ENCODE peak calls at places on chromosomes 13 and 19, in nine cellular contexts. One of them, this sample, is unnamed. For H3K4me1, the result is how much of the 10 kb centered on the place peaks cover.

GRCh38 chr19:33904681-33905080 is 108.0 kb downstream of the KCTD15 start:
- DNase-seq in A673: no peak
- DNase-seq in gastrocnemius medialis: no peak
- DNase-seq in uterus: no peak
- DNase-seq in H9: peak
- DNase-seq in cardiac muscle cell: peak
- DNase-seq in kidney: peak
- DNase-seq in naive thymus-derived CD4-positive, alpha-beta T cell: no peak
- DNase-seq in hepatocyte: peak
- DNase-seq in this sample: peak

GRCh38 chr13:75305057-75305456 is 176.9 kb downstream of the TBC1D4 start:
- DNase-seq in uterus: no peak
- DNase-seq in hepatocyte: no peak
- DNase-seq in A673: peak
- DNase-seq in naive thymus-derived CD4-positive, alpha-beta T cell: no peak
- DNase-seq in kidney: no peak
- DNase-seq in gastrocnemius medialis: no peak
- DNase-seq in H9: no peak
- DNase-seq in cardiac muscle cell: peak
- DNase-seq in this sample: no peak

GRCh38 chr19:23991170-23991569 is 76.5 kb downstream of the ZNF726 start:
- DNase-seq in H9: no peak
- DNase-seq in hepatocyte: peak
- DNase-seq in kidney: no peak
- DNase-seq in uterus: no peak
- DNase-seq in A673: no peak
- DNase-seq in naive thymus-derived CD4-positive, alpha-beta T cell: no peak
- DNase-seq in gastrocnemius medialis: no peak
- DNase-seq in cardiac muscle cell: peak
- DNase-seq in this sample: no peak

GRCh38 chr13:23384111-23384510 is 49.4 kb downstream of the SACS start:
- DNase-seq in kidney: no peak
- DNase-seq in gastrocnemius medialis: no peak
- DNase-seq in H9: no peak
- DNase-seq in naive thymus-derived CD4-positive, alpha-beta T cell: no peak
- DNase-seq in A673: no peak
- DNase-seq in cardiac muscle cell: no peak
- DNase-seq in hepatocyte: no peak
- DNase-seq in uterus: no peak
- DNase-seq in this sample: no peak

GRCh38 chr13:40235160-40235796 is 431.2 kb downstream of the FOXO1 start:
- DNase-seq in gastrocnemius medialis: no peak
- DNase-seq in uterus: no peak
- DNase-seq in cardiac muscle cell: no peak
- DNase-seq in hepatocyte: no peak
- DNase-seq in naive thymus-derived CD4-positive, alpha-beta T cell: no peak
- DNase-seq in kidney: no peak
- DNase-seq in H9: no peak
- DNase-seq in A673: no peak
- DNase-seq in this sample: no peak

GRCh38 chr13:30551194-30551593 is 66.5 kb upstream of the USPL1 start:
- DNase-seq in H9: no peak
- DNase-seq in A673: peak
- DNase-seq in uterus: no peak
- DNase-seq in naive thymus-derived CD4-positive, alpha-beta T cell: peak
- DNase-seq in hepatocyte: peak
- DNase-seq in gastrocnemius medialis: no peak
- DNase-seq in cardiac muscle cell: peak
- DNase-seq in kidney: no peak
- DNase-seq in this sample: no peak

GRCh38 chr13:23870356-23871146 is 18.6 kb downstream of the MIPEP start:
- DNase-seq in naive thymus-derived CD4-positive, alpha-beta T cell: no peak
- DNase-seq in uterus: no peak
- DNase-seq in hepatocyte: no peak
- DNase-seq in gastrocnemius medialis: no peak
- DNase-seq in A673: no peak
- DNase-seq in H9: no peak
- DNase-seq in kidney: no peak
- DNase-seq in cardiac muscle cell: no peak
- DNase-seq in this sample: no peak

GRCh38 chr19:6063576-6063961 is 46.7 kb downstream of the RFX2 start:
- DNase-seq in A673: no peak
- DNase-seq in H9: no peak
- DNase-seq in gastrocnemius medialis: no peak
- DNase-seq in cardiac muscle cell: no peak
- DNase-seq in naive thymus-derived CD4-positive, alpha-beta T cell: no peak
- DNase-seq in uterus: no peak
- DNase-seq in kidney: peak
- DNase-seq in hepatocyte: no peak
- DNase-seq in this sample: peak

GRCh38 chr13:18951412-18951811 is 230.2 kb downstream of the TUBA3C start:
- DNase-seq in H9: no peak
- DNase-seq in A673: no peak
- DNase-seq in gastrocnemius medialis: no peak
- DNase-seq in cardiac muscle cell: no peak
- DNase-seq in uterus: no peak
- DNase-seq in naive thymus-derived CD4-positive, alpha-beta T cell: no peak
- DNase-seq in kidney: peak
- DNase-seq in hepatocyte: no peak
- DNase-seq in this sample: no peak

GRCh38 chr13:29991343-29991742 is 140.9 kb upstream of the UBL3 start:
- DNase-seq in cardiac muscle cell: peak
- DNase-seq in uterus: no peak
- DNase-seq in A673: peak
- DNase-seq in hepatocyte: no peak
- DNase-seq in kidney: no peak
- DNase-seq in gastrocnemius medialis: no peak
- DNase-seq in H9: no peak
- DNase-seq in naive thymus-derived CD4-positive, alpha-beta T cell: no peak
- DNase-seq in this sample: no peak

GRCh38 chr19:15177269-15178116 is 23.3 kb downstream of the NOTCH3 start:
- DNase-seq in A673: peak
- DNase-seq in hepatocyte: peak
- DNase-seq in gastrocnemius medialis: peak
- DNase-seq in kidney: peak
- DNase-seq in naive thymus-derived CD4-positive, alpha-beta T cell: peak
- DNase-seq in H9: peak
- DNase-seq in cardiac muscle cell: peak
- DNase-seq in uterus: peak
- DNase-seq in this sample: peak

GRCh38 chr19:42249769-42250168 is 5.2 kb downstream of the ERF start:
- DNase-seq in kidney: no peak
- DNase-seq in cardiac muscle cell: no peak
- DNase-seq in A673: no peak
- DNase-seq in gastrocnemius medialis: no peak
- DNase-seq in hepatocyte: no peak
- DNase-seq in uterus: no peak
- DNase-seq in H9: no peak
- DNase-seq in naive thymus-derived CD4-positive, alpha-beta T cell: no peak
- DNase-seq in this sample: no peak
- H3K4me1 ChIP-seq in kidney: under half
- H3K4me1 ChIP-seq in cardiac muscle cell: under half
- H3K4me1 ChIP-seq in A673: half or more
- H3K4me1 ChIP-seq in gastrocnemius medialis: under half
- H3K4me1 ChIP-seq in hepatocyte: under half
- H3K4me1 ChIP-seq in uterus: under half
- H3K4me1 ChIP-seq in H9: under half
- H3K4me1 ChIP-seq in naive thymus-derived CD4-positive, alpha-beta T cell: under half
- H3K4me1 ChIP-seq in this sample: under half

GRCh38 chr13:98458431-98458830 is 118.5 kb downstream of the STK24 start:
- DNase-seq in H9: no peak
- DNase-seq in uterus: no peak
- DNase-seq in kidney: peak
- DNase-seq in hepatocyte: no peak
- DNase-seq in naive thymus-derived CD4-positive, alpha-beta T cell: no peak
- DNase-seq in A673: no peak
- DNase-seq in cardiac muscle cell: no peak
- DNase-seq in gastrocnemius medialis: no peak
- DNase-seq in this sample: no peak

GRCh38 chr13:98459171-98459681 is 117.7 kb downstream of the STK24 start:
- DNase-seq in cardiac muscle cell: no peak
- DNase-seq in naive thymus-derived CD4-positive, alpha-beta T cell: no peak
- DNase-seq in kidney: peak
- DNase-seq in A673: no peak
- DNase-seq in uterus: no peak
- DNase-seq in gastrocnemius medialis: no peak
- DNase-seq in H9: no peak
- DNase-seq in hepatocyte: no peak
- DNase-seq in this sample: no peak

GRCh38 chr13:98461525-98462240 is 115.2 kb downstream of the STK24 start:
- DNase-seq in H9: no peak
- DNase-seq in gastrocnemius medialis: no peak
- DNase-seq in A673: no peak
- DNase-seq in hepatocyte: no peak
- DNase-seq in naive thymus-derived CD4-positive, alpha-beta T cell: no peak
- DNase-seq in uterus: no peak
- DNase-seq in cardiac muscle cell: no peak
- DNase-seq in kidney: peak
- DNase-seq in this sample: peak

GRCh38 chr13:98460519-98460918 is 116.4 kb downstream of the STK24 start:
- DNase-seq in cardiac muscle cell: no peak
- DNase-seq in hepatocyte: no peak
- DNase-seq in naive thymus-derived CD4-positive, alpha-beta T cell: no peak
- DNase-seq in gastrocnemius medialis: no peak
- DNase-seq in H9: no peak
- DNase-seq in kidney: peak
- DNase-seq in uterus: no peak
- DNase-seq in A673: no peak
- DNase-seq in this sample: peak

GRCh38 chr13:98459721-98460370 is 117.1 kb downstream of the STK24 start:
- DNase-seq in H9: no peak
- DNase-seq in hepatocyte: no peak
- DNase-seq in kidney: peak
- DNase-seq in naive thymus-derived CD4-positive, alpha-beta T cell: no peak
- DNase-seq in gastrocnemius medialis: no peak
- DNase-seq in A673: no peak
- DNase-seq in cardiac muscle cell: no peak
- DNase-seq in uterus: no peak
- DNase-seq in this sample: no peak
- H3K4me1 ChIP-seq in H9: under half
- H3K4me1 ChIP-seq in hepatocyte: under half
- H3K4me1 ChIP-seq in kidney: under half
- H3K4me1 ChIP-seq in naive thymus-derived CD4-positive, alpha-beta T cell: under half
- H3K4me1 ChIP-seq in gastrocnemius medialis: under half
- H3K4me1 ChIP-seq in A673: under half
- H3K4me1 ChIP-seq in cardiac muscle cell: under half
- H3K4me1 ChIP-seq in uterus: under half
- H3K4me1 ChIP-seq in this sample: under half

GRCh38 chr13:98541701-98542203 is 35.2 kb downstream of the STK24 start:
- DNase-seq in hepatocyte: no peak
- DNase-seq in gastrocnemius medialis: no peak
- DNase-seq in cardiac muscle cell: no peak
- DNase-seq in naive thymus-derived CD4-positive, alpha-beta T cell: no peak
- DNase-seq in A673: no peak
- DNase-seq in kidney: no peak
- DNase-seq in uterus: no peak
- DNase-seq in H9: no peak
- DNase-seq in this sample: no peak
- H3K4me1 ChIP-seq in hepatocyte: under half
- H3K4me1 ChIP-seq in gastrocnemius medialis: half or more
- H3K4me1 ChIP-seq in cardiac muscle cell: under half
- H3K4me1 ChIP-seq in naive thymus-derived CD4-positive, alpha-beta T cell: half or more
- H3K4me1 ChIP-seq in A673: under half
- H3K4me1 ChIP-seq in kidney: half or more
- H3K4me1 ChIP-seq in uterus: under half
- H3K4me1 ChIP-seq in H9: under half
- H3K4me1 ChIP-seq in this sample: under half

DNA sequence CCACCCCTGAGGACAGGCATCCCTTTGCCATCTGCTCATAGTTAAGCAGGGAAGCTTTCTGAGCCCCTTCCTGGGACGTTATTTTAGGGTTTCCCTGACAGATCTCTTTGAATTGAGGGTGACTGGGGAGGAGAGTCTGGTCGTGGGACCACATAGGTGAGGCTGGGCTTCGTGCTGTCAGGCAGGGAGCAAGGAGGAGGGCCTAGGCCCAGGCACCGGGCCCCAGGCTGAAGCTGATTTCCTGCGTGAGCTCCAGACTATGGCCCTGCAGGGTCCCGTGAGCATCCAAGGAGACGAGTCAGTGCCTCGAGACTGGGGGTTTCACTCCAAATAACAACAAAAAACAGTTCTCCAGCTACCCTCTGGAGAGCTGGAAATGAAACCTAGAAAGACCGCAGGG is 60.4 kb downstream of the MYO9B start:
- DNase-seq in A673: no peak
- DNase-seq in H9: no peak
- DNase-seq in kidney: no peak
- DNase-seq in uterus: no peak
- DNase-seq in cardiac muscle cell: no peak
- DNase-seq in gastrocnemius medialis: no peak
- DNase-seq in naive thymus-derived CD4-positive, alpha-beta T cell: no peak
- DNase-seq in hepatocyte: no peak
- DNase-seq in this sample: no peak
- H3K4me1 ChIP-seq in A673: under half
- H3K4me1 ChIP-seq in H9: under half
- H3K4me1 ChIP-seq in kidney: under half
- H3K4me1 ChIP-seq in uterus: under half
- H3K4me1 ChIP-seq in cardiac muscle cell: under half
- H3K4me1 ChIP-seq in gastrocnemius medialis: under half
- H3K4me1 ChIP-seq in naive thymus-derived CD4-positive, alpha-beta T cell: under half
- H3K4me1 ChIP-seq in hepatocyte: under half
- H3K4me1 ChIP-seq in this sample: under half

DNA sequence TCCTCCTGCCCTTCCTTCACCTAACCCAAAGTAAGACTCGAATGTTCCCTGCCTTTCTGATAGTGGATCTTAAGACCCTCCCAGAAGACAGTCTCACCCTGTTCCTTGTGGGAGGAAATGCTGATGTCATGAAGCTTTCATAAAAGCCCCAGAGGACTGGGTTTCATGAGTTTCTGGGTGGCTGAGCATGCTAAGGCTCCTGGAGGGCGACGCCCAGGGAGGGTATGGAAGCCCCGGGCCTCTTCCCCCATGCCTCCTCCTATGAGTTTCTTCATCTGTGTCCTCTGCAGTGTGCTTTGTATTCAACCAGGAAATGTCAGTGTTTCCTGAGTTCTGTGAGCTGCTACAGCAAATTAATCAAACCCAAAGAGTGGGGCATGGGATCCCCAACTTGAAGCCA is 1.8 kb upstream of the LILRB2 start:
- DNase-seq in uterus: no peak
- DNase-seq in gastrocnemius medialis: no peak
- DNase-seq in naive thymus-derived CD4-positive, alpha-beta T cell: no peak
- DNase-seq in cardiac muscle cell: no peak
- DNase-seq in A673: peak
- DNase-seq in hepatocyte: no peak
- DNase-seq in kidney: no peak
- DNase-seq in H9: no peak
- DNase-seq in this sample: no peak
- H3K4me1 ChIP-seq in uterus: under half
- H3K4me1 ChIP-seq in gastrocnemius medialis: under half
- H3K4me1 ChIP-seq in naive thymus-derived CD4-positive, alpha-beta T cell: under half
- H3K4me1 ChIP-seq in cardiac muscle cell: under half
- H3K4me1 ChIP-seq in A673: under half
- H3K4me1 ChIP-seq in hepatocyte: under half
- H3K4me1 ChIP-seq in kidney: under half
- H3K4me1 ChIP-seq in H9: under half
- H3K4me1 ChIP-seq in this sample: under half